ENCODE peak calls at places on chromosomes 12 and 14, in seven cellular contexts. R is activated gamma-delta T cell; Y is activated T-cell treated with anti-CD3 and anti-CD28 coated beads, Interleukin-2, amount 50 U/mL, for 48 hours; M is kidney tubule cell; H is astrocyte of the spinal cord; V is posterior cingulate gyrus; O is NCI-H1417. W is an unnamed sample.

GRCh38 chr12:1794440-1795090 is 25.8 kb upstream of the LRTM2 start:
- DNase-seq in R (no peak), Y (no peak), M (no peak), H (no peak), V (no peak), O (no peak), W (no peak)

GRCh38 chr12:6688543-6688999 is 604 bp downstream of the ZNF384 start:
- DNase-seq in R (no peak), Y (no peak), M (peak; percentile 32), H (no peak), V (no peak), O (no peak), W (peak; percentile 12)

GRCh38 chr14:56659964-56660551 is 80.5 kb downstream of the TMEM260 start:
- DNase-seq in R (no peak), Y (no peak), M (peak; percentile 41), H (peak; percentile 44), V (no peak), O (peak; percentile 79), W (peak; percentile 45)

GRCh38 chr14:85762523-85762922 is 232.6 kb downstream of the FLRT2 start:
- DNase-seq in R (no peak), Y (no peak), M (no peak), H (no peak), V (no peak), O (peak; percentile 83), W (no peak)

GRCh38 chr12:97923546-97923945 is 460.9 kb downstream of the RMST start:
- DNase-seq in R (no peak), Y (no peak), M (no peak), H (no peak), V (no peak), O (no peak), W (no peak)

GRCh38 chr12:14290951-14291350 is 74.5 kb upstream of the ATF7IP start:
- DNase-seq in R (no peak), Y (no peak), M (no peak), H (no peak), V (no peak), O (no peak), W (no peak)

GRCh38 chr12:20369164-20370000 is 1.0 kb downstream of the PDE3A start:
- DNase-seq in R (no peak), Y (peak; percentile 27), M (peak; percentile 47), H (peak; percentile 73), V (peak; percentile 19), O (peak; percentile 89), W (peak; percentile 30)

GRCh38 chr12:12087693-12088034 is 16.9 kb downstream of the BCL2L14 start:
- DNase-seq in R (no peak), Y (no peak), M (no peak), H (no peak), V (no peak), O (no peak), W (no peak)

GRCh38 chr12:132075026-132075713 is 68.9 kb downstream of the DDX51 start:
- DNase-seq in R (no peak), Y (no peak), M (no peak), H (no peak), V (no peak), O (no peak), W (no peak)

GRCh38 chr12:121579190-121579791 is 1.5 kb downstream of the KDM2B start:
- DNase-seq in R (peak; percentile 32), Y (peak; percentile 57), M (no peak), H (no peak), V (peak; percentile 30), O (peak; percentile 73), W (peak; percentile 36)

GRCh38 chr12:38811814-38812356 is 93.5 kb downstream of the CPNE8 start:
- DNase-seq in R (no peak), Y (no peak), M (no peak), H (no peak), V (no peak), O (no peak), W (no peak)

GRCh38 chr12:88571543-88571942 is 8.7 kb downstream of the KITLG start:
- DNase-seq in R (no peak), Y (no peak), M (no peak), H (no peak), V (no peak), O (no peak), W (no peak)

GRCh38 chr14:67729072-67729561 is 27.4 kb downstream of the RDH12 start:
- DNase-seq in R (no peak), Y (no peak), M (no peak), H (no peak), V (no peak), O (no peak), W (no peak)

GRCh38 chr12:32312049-32312670 is 87.2 kb upstream of the FGD4 start:
- DNase-seq in R (no peak), Y (no peak), M (peak; percentile 78), H (peak; percentile 63), V (no peak), O (peak; percentile 85), W (peak; percentile 55)

GRCh38 chr12:120654656-120655055 is 14.2 kb downstream of the CABP1 start:
- DNase-seq in R (no peak), Y (no peak), M (no peak), H (no peak), V (no peak), O (no peak), W (no peak)

GRCh38 chr14:53249059-53249458 is 95.9 kb upstream of the DDHD1 start:
- DNase-seq in R (no peak), Y (no peak), M (no peak), H (peak; percentile 0), V (no peak), O (no peak), W (no peak)

GRCh38 chr14:26056232-26056631 is 541.6 kb downstream of the NOVA1 start:
- DNase-seq in R (no peak), Y (no peak), M (no peak), H (no peak), V (no peak), O (peak; percentile 42), W (no peak)

GRCh38 chr14:81449114-81449513 is 49.0 kb upstream of the STON2 start:
- DNase-seq in R (no peak), Y (no peak), M (no peak), H (no peak), V (no peak), O (peak; percentile 43), W (no peak)

GRCh38 chr12:90366286-90366685 is 588.7 kb downstream of the CCER1 start:
- DNase-seq in R (no peak), Y (no peak), M (peak; percentile 28), H (peak; percentile 38), V (no peak), O (no peak), W (peak; percentile 75)

GRCh38 chr14:55438066-55438683 is 2.2 kb downstream of the TBPL2 start:
- DNase-seq in R (no peak), Y (no peak), M (peak; percentile 68), H (peak; percentile 71), V (no peak), O (peak; percentile 80), W (peak; percentile 60)

W was measured in LHCN-M2.